ENCODE peak calls at places on chromosome 15, in six cellular contexts. S is prostate gland, K is D721Med, O is GM23338, Z is BE2C, Q is H9. A is an unnamed sample.

GRCh38 chr15:90233701-90234518 is at the start of the genes CIB1 and GDPGP1:
- DNase-seq in S (peak), Q (peak), O (peak), K (peak), Z (peak), A (peak)

GRCh38 chr15:80776420-80777045 is 2.6 kb upstream of the CEMIP start:
- DNase-seq in S (peak), Z (peak), Q (peak), O (peak), K (peak), A (peak)

GRCh38 chr15:93080451-93080850 is 8.6 kb downstream of the RGMA start:
- DNase-seq in Z (no peak), S (no peak), O (no peak), K (no peak), Q (no peak), A (no peak)

GRCh38 chr15:57772223-57772957 is 65.9 kb downstream of the POLR2M start:
- DNase-seq in K (no peak), O (peak), Z (no peak), Q (peak), S (no peak), A (no peak)

GRCh38 chr15:79467865-79468586 is 35.9 kb downstream of the MINAR1 start:
- DNase-seq in Z (no peak), O (no peak), S (no peak), Q (no peak), K (no peak), A (no peak)

GRCh38 chr15:39581501-39582285 is 814 bp downstream of the THBS1 start:
- DNase-seq in S (peak), Z (no peak), O (peak), K (no peak), Q (peak), A (peak)

GRCh38 chr15:68258684-68259083 is 18.9 kb upstream of the FEM1B start:
- DNase-seq in S (no peak), O (no peak), K (no peak), Q (no peak), Z (no peak), A (no peak)

GRCh38 chr15:27479232-27480140 is 508.5 kb downstream of the GABRG3 start:
- DNase-seq in O (no peak), K (no peak), Z (no peak), S (peak), Q (no peak), A (no peak)

GRCh38 chr15:86735244-86736040 is 655.8 kb downstream of the AGBL1 start:
- DNase-seq in Z (no peak), O (no peak), S (peak), Q (no peak), K (no peak), A (no peak)

GRCh38 chr15:34944946-34945345 is 24.6 kb downstream of the AQR start:
- DNase-seq in S (no peak), K (no peak), Z (no peak), Q (no peak), O (no peak), A (no peak)

GRCh38 chr15:67407709-67408257 is 113.1 kb upstream of the C15orf61 start:
- DNase-seq in O (no peak), Z (no peak), S (no peak), Q (no peak), K (no peak), A (no peak)

GRCh38 chr15:42707068-42707467 is 29.9 kb downstream of the CDAN1 start:
- DNase-seq in Q (no peak), S (peak), O (no peak), Z (no peak), K (no peak), A (no peak)

GRCh38 chr15:90035095-90035834 is 34.1 kb downstream of the ZNF710 start:
- DNase-seq in K (no peak), Q (no peak), S (peak), Z (no peak), O (no peak), A (no peak)

GRCh38 chr15:67838789-67839332 is 984 bp downstream of the RNU6-1 start:
- DNase-seq in S (peak), O (peak), Q (peak), Z (peak), K (no peak), A (peak)

GRCh38 chr15:60589253-60589652 is 110.3 kb upstream of the ICE2 start:
- DNase-seq in Z (no peak), S (no peak), Q (no peak), K (no peak), O (no peak), A (peak)

GRCh38 chr15:74317820-74318375 is 49.5 kb downstream of the CYP11A1 start:
- DNase-seq in Z (peak), Q (no peak), K (no peak), O (no peak), S (no peak), A (peak)

GRCh38 chr15:27826902-27827321 is 272.2 kb downstream of the OCA2 start:
- DNase-seq in S (no peak), Z (no peak), K (no peak), Q (no peak), O (no peak), A (no peak)

GRCh38 chr15:58856090-58856489 is 77.4 kb downstream of the SLTM start:
- DNase-seq in Z (no peak), S (no peak), K (no peak), O (no peak), Q (no peak), A (no peak)

GRCh38 chr15:62549345-62549970 is 384.4 kb upstream of the C2CD4B start:
- DNase-seq in O (peak), Q (no peak), K (no peak), S (no peak), Z (peak), A (peak)

A was measured in WERI-Rb-1.